ENCODE peak calls at places on chromosomes 12 and 14, in eight cellular contexts. J is CD4-positive, CD25-positive, alpha-beta regulatory T cell; E is GM23248; V is Panc1; A is CD8-positive, alpha-beta T cell; P is CD4-positive, alpha-beta T cell; O is dorsolateral prefrontal cortex; Q is AG04450. U is an unnamed sample.

GRCh38 chr14:63006515-63006914 is 38.7 kb downstream of the KCNH5 start:
- DNase-seq in J (no peak), E (no peak), V (no peak), A (no peak), P (no peak), O (no peak), Q (no peak), U (no peak)

GRCh38 chr14:105420976-105421674 is 1.5 kb downstream of the MTA1 start:
- DNase-seq in J (no peak), E (no peak), V (no peak), A (no peak), P (no peak), O (no peak), Q (no peak), U (no peak)

GRCh38 chr12:60174476-60174875 is 578.6 kb downstream of the SLC16A7 start:
- DNase-seq in J (no peak), E (peak), V (no peak), A (no peak), P (no peak), O (no peak), Q (no peak), U (no peak)

GRCh38 chr12:66885115-66885875 is 206.4 kb upstream of the GRIP1 start:
- DNase-seq in J (no peak), E (no peak), V (no peak), A (no peak), P (no peak), O (no peak), Q (no peak), U (no peak)

GRCh38 chr12:101570022-101570421 is 24.7 kb upstream of the MYBPC1 start:
- DNase-seq in J (no peak), E (peak), V (no peak), A (no peak), P (no peak), O (no peak), Q (peak), U (no peak)

GRCh38 chr12:79597910-79598309 is 92.9 kb downstream of the PAWR start:
- DNase-seq in J (no peak), E (peak), V (no peak), A (no peak), P (no peak), O (no peak), Q (no peak), U (no peak)

GRCh38 chr14:70748422-70748821 is 60.9 kb downstream of the MAP3K9 start:
- DNase-seq in J (no peak), E (peak), V (no peak), A (no peak), P (no peak), O (no peak), Q (no peak), U (no peak)

GRCh38 chr14:65910108-65910507 is 497.6 kb downstream of the FUT8 start:
- DNase-seq in J (no peak), E (peak), V (no peak), A (no peak), P (no peak), O (peak), Q (no peak), U (no peak)

GRCh38 chr12:108525681-108526080 is 10.6 kb downstream of the FICD start:
- DNase-seq in J (no peak), E (peak), V (no peak), A (no peak), P (no peak), O (no peak), Q (no peak), U (no peak)

GRCh38 chr12:129614221-129614885 is 289.5 kb downstream of the TMEM132D start:
- DNase-seq in J (no peak), E (no peak), V (no peak), A (no peak), P (no peak), O (no peak), Q (no peak), U (no peak)

GRCh38 chr12:115227137-115227615 is 543.2 kb upstream of the TBX3 start:
- DNase-seq in J (no peak), E (peak), V (peak), A (no peak), P (no peak), O (no peak), Q (peak), U (no peak)

GRCh38 chr12:100229036-100229635 is 28.5 kb downstream of the ACTR6 start:
- DNase-seq in J (no peak), E (peak), V (peak), A (no peak), P (no peak), O (no peak), Q (no peak), U (no peak)

GRCh38 chr14:64826333-64826732 is 53.4 kb downstream of the SPTB start:
- DNase-seq in J (no peak), E (peak), V (no peak), A (no peak), P (no peak), O (no peak), Q (no peak), U (no peak)
- H3K27ac ChIP-seq in J (no peak), E (no peak), V (no peak), A (no peak), P (no peak), O (no peak), Q (no peak), U (no peak)

DNA sequence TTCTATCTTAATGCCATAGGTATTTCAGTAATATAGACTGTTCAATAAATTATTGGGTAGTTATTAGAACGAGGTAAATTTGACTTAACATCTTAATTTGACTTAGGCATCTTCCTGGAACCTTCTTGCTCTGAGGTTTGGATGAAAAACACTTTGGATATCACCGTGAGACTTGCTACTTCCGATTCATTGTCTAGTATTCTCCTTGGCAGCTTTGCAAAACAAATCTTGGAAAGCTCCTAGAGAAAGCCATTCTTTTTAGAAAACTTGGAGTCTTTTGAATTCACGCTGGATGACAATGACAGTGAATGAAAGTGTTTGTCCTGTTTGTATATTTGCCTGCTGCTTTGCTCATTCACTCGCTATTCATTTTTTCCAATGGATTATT is 222.1 kb upstream of the HMGA2 start:
- DNase-seq in J (no peak), E (peak), V (no peak), A (no peak), P (no peak), O (no peak), Q (no peak), U (no peak)
- H3K27ac ChIP-seq in J (no peak), E (peak), V (peak), A (no peak), P (no peak), O (no peak), Q (no peak), U (no peak)

GRCh38 chr12:63915105-63915830 is 70.8 kb downstream of the SRGAP1 start:
- DNase-seq in J (no peak), E (peak), V (no peak), A (no peak), P (no peak), O (no peak), Q (no peak), U (no peak)

GRCh38 chr12:63916561-63917476 is 72.3 kb downstream of the SRGAP1 start:
- DNase-seq in J (no peak), E (peak), V (peak), A (no peak), P (no peak), O (no peak), Q (no peak), U (no peak)

GRCh38 chr12:63917477-63917862 is 73.0 kb downstream of the SRGAP1 start:
- DNase-seq in J (no peak), E (no peak), V (no peak), A (no peak), P (no peak), O (no peak), Q (no peak), U (no peak)

GRCh38 chr12:63911336-63911735 is 66.8 kb downstream of the SRGAP1 start:
- DNase-seq in J (no peak), E (no peak), V (no peak), A (no peak), P (no peak), O (no peak), Q (no peak), U (no peak)

DNA sequence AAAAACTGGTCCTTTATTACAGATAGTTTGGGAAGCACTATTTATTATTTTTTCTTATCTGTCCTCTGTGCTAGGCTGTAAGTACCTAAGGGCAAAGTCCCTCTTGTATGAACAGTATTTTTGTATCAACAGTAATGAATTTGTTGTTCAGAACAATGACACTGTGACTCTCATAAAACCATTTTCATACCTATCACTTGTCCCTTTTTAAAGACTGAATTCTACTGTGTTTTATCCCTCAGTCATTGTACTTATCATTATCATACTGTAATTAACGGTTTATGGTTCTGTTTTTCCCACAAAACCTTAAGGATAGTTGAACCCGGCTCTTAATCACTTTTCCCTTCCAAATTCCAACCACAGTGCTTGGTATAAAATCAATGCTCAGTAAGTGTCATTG is 69.4 kb downstream of the SRGAP1 start:
- DNase-seq in J (no peak), E (no peak), V (no peak), A (no peak), P (no peak), O (no peak), Q (no peak), U (no peak)
- H3K27ac ChIP-seq in J (no peak), E (peak), V (peak), A (no peak), P (no peak), O (no peak), Q (no peak), U (no peak)

GRCh38 chr12:49703647-49704137 is 3.5 kb downstream of the FMNL3 start:
- DNase-seq in J (no peak), E (peak), V (no peak), A (peak), P (no peak), O (no peak), Q (peak), U (no peak)
- H3K27ac ChIP-seq in J (no peak), E (peak), V (no peak), A (no peak), P (no peak), O (peak), Q (peak), U (no peak)

GRCh38 chr12:23950011-23950774 is 723 bp upstream of the SOX5 start:
- DNase-seq in J (no peak), E (peak), V (no peak), A (no peak), P (no peak), O (no peak), Q (no peak), U (peak)

GRCh38 chr12:23950775-23951391 is 1.4 kb upstream of the SOX5 start:
- DNase-seq in J (no peak), E (no peak), V (no peak), A (no peak), P (no peak), O (no peak), Q (no peak), U (peak)

GRCh38 chr12:23947395-23947794 is 2.1 kb downstream of the SOX5 start:
- DNase-seq in J (no peak), E (no peak), V (no peak), A (no peak), P (no peak), O (no peak), Q (no peak), U (no peak)

GRCh38 chr12:23952071-23952470 is 2.6 kb upstream of the SOX5 start:
- DNase-seq in J (no peak), E (no peak), V (no peak), A (no peak), P (no peak), O (no peak), Q (no peak), U (no peak)

GRCh38 chr12:23949212-23950010 is at the start of gene SOX5:
- DNase-seq in J (no peak), E (peak), V (no peak), A (no peak), P (no peak), O (peak), Q (peak), U (peak)
- H3K27ac ChIP-seq in J (no peak), E (no peak), V (no peak), A (no peak), P (no peak), O (no peak), Q (no peak), U (peak)

GRCh38 chr12:122036153-122036552 is 14.5 kb downstream of the BCL7A start:
- DNase-seq in J (no peak), E (no peak), V (no peak), A (no peak), P (no peak), O (no peak), Q (no peak), U (no peak)

GRCh38 chr12:122043476-122043875 is 21.8 kb downstream of the BCL7A start:
- DNase-seq in J (no peak), E (no peak), V (no peak), A (no peak), P (no peak), O (no peak), Q (no peak), U (no peak)

GRCh38 chr12:122045262-122045661 is 23.6 kb downstream of the BCL7A start:
- DNase-seq in J (no peak), E (no peak), V (no peak), A (no peak), P (no peak), O (no peak), Q (no peak), U (no peak)

GRCh38 chr12:122042910-122043309 is 21.2 kb downstream of the BCL7A start:
- DNase-seq in J (no peak), E (no peak), V (no peak), A (no peak), P (no peak), O (no peak), Q (no peak), U (no peak)

DNA sequence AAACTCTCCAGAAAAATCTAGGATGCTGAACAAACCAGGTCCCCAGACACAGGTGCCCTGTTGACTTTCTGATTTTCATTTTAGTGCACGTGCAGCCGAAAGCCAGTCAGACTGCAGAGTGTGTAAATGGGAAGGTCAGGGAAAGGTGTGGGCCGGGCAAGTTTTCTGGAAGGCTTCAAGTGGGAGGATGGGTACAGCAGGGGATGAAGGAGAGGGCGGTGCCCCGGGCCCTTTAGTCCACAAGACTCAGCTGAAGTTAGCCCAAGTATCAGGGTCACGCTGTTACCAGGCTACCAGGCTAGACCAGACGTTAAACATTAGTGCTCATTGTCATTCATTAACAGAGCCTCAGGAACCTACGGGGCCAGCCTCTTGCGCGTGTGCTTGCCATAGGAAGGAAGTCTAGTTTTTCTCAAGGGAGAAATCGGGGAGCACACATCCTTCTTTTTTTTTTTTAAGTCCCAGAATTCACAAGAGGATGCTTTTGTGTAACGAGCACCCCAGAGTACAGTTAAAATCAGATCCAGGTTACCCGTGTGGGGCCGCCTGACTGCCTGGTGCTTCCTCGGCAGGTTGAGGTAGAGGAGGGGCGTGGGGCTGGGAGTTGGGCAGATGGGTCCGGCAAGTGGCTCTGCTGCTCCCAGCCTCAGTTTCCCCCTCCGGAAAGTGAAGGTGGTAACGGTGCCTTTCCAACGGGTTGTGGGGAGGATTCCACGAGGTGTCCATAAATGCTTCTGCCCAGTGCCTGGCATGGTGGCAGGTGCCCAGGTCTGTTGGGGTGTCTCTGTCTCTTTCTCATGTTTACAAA is 19.1 kb downstream of the BCL7A start:
- DNase-seq in J (no peak), E (no peak), V (no peak), A (no peak), P (no peak), O (no peak), Q (no peak), U (no peak)
- H3K27ac ChIP-seq in J (no peak), E (no peak), V (no peak), A (no peak), P (no peak), O (no peak), Q (no peak), U (no peak)

GRCh38 chr14:53306926-53307325 is 153.8 kb upstream of the DDHD1 start:
- DNase-seq in J (no peak), E (peak), V (no peak), A (no peak), P (no peak), O (peak), Q (peak), U (peak)
- H3K27ac ChIP-seq in J (no peak), E (no peak), V (no peak), A (no peak), P (no peak), O (peak), Q (no peak), U (peak)

GRCh38 chr12:94305293-94305957 is 154.2 kb downstream of the CEP83 start:
- DNase-seq in J (no peak), E (peak), V (no peak), A (no peak), P (no peak), O (no peak), Q (peak), U (no peak)
- H3K27ac ChIP-seq in J (no peak), E (no peak), V (no peak), A (no peak), P (no peak), O (no peak), Q (no peak), U (no peak)

U was measured in neuronal stem cell.